ENCODE peak calls at places on chromosomes 5 and 9, in eight cellular contexts. E is fibroblast of mammary gland, H is BJ, T is Peyer's patch, A is astrocyte of the spinal cord, U is neural progenitor cell, R is SK-N-SH, C is fibroblast of pulmonary artery. O is an unnamed sample.

GRCh38 chr9:130681769-130682489 is 11.7 kb upstream of the EXOSC2 start:
- DNase-seq in H (no peak), C (no peak), T (peak; percentile 18), E (no peak), U (peak; percentile 61), R (no peak), A (no peak), O (no peak)

GRCh38 chr5:145072880-145073279 is 762.3 kb downstream of the PRELID2 start:
- DNase-seq in R (no peak), A (peak; percentile 15), E (no peak), H (no peak), T (no peak), U (peak; percentile 74), C (no peak), O (no peak)

GRCh38 chr5:131254741-131255140 is 9.1 kb upstream of the CDC42SE2 start:
- DNase-seq in E (no peak), U (no peak), A (no peak), H (no peak), T (no peak), R (no peak), C (no peak), O (no peak)

GRCh38 chr5:52849544-52849943 is 61.8 kb downstream of the ITGA1 start:
- DNase-seq in U (no peak), E (no peak), T (no peak), H (no peak), A (no peak), C (no peak), R (no peak), O (no peak)

GRCh38 chr5:21649969-21650368 is 1203.2 kb downstream of the CDH12 start:
- DNase-seq in H (no peak), U (no peak), A (peak; percentile 12), C (no peak), T (no peak), E (no peak), R (no peak), O (no peak)

GRCh38 chr5:159504857-159505304 is 174.6 kb upstream of the IL12B start:
- DNase-seq in C (peak; percentile 77), U (no peak), R (no peak), H (peak; percentile 49), E (peak; percentile 84), T (no peak), A (peak; percentile 84), O (peak; percentile 48)

GRCh38 chr5:52876456-52876855 is 88.7 kb downstream of the ITGA1 start:
- DNase-seq in A (no peak), H (no peak), C (peak; percentile 78), E (no peak), T (no peak), R (no peak), U (no peak), O (peak; percentile 96)

GRCh38 chr9:127965953-127966352 is 14.8 kb downstream of the EEIG1 start:
- DNase-seq in E (no peak), H (no peak), R (peak; percentile 54), U (no peak), A (no peak), C (no peak), T (no peak), O (no peak)

GRCh38 chr9:38707885-38708640 is 11.9 kb downstream of the FAM240B start:
- DNase-seq in C (no peak), T (no peak), U (peak; percentile 49), H (no peak), A (no peak), R (no peak), E (no peak), O (no peak)

GRCh38 chr9:89919171-89919681 is 314.4 kb downstream of the GADD45G start:
- DNase-seq in C (no peak), H (no peak), R (no peak), T (peak; percentile 43), E (no peak), A (no peak), U (peak; percentile 72), O (peak; percentile 32)

GRCh38 chr5:120254385-120254784 is 209.7 kb upstream of the PRR16 start:
- DNase-seq in U (no peak), T (no peak), H (no peak), E (no peak), A (peak; percentile 11), C (peak; percentile 6), R (no peak), O (no peak)

GRCh38 chr9:111621895-111622480 is 9.1 kb upstream of the DNAJC25 start:
- DNase-seq in T (no peak), E (peak; percentile 59), U (peak; percentile 19), H (no peak), A (peak; percentile 50), C (peak; percentile 72), R (peak; percentile 64), O (peak; percentile 70)

GRCh38 chr5:15008911-15009310 is 137.3 kb upstream of the ANKH start:
- DNase-seq in H (no peak), C (peak; percentile 33), U (no peak), T (no peak), A (peak; percentile 88), R (no peak), E (no peak), O (peak; percentile 23)

GRCh38 chr5:149632311-149633251 is 51.3 kb downstream of the ARHGEF37 start:
- DNase-seq in A (peak; percentile 72), C (peak; percentile 80), T (no peak), R (no peak), E (peak; percentile 82), U (no peak), H (no peak), O (peak; percentile 58)

GRCh38 chr9:2802494-2802921 is 41.4 kb downstream of the PUM3 start:
- DNase-seq in E (peak; percentile 33), U (no peak), A (peak; percentile 44), T (no peak), H (no peak), C (peak; percentile 60), R (no peak), O (peak; percentile 64)

GRCh38 chr5:33170414-33170813 is 270.4 kb upstream of the TARS1 start:
- DNase-seq in T (no peak), E (peak; percentile 34), R (no peak), C (peak; percentile 24), U (peak; percentile 9), H (no peak), A (peak; percentile 33), O (no peak)

GRCh38 chr9:22136446-22137140 is 127.5 kb upstream of the CDKN2B start:
- DNase-seq in R (no peak), U (no peak), C (peak; percentile 81), T (no peak), E (peak; percentile 81), H (peak; percentile 86), A (peak; percentile 90), O (peak; percentile 73)

GRCh38 chr9:16870606-16871357 is at the start of gene BNC2:
- DNase-seq in C (peak; percentile 71), R (peak; percentile 84), E (peak; percentile 50), A (peak; percentile 70), H (no peak), U (peak; percentile 84), T (no peak), O (peak; percentile 65)

GRCh38 chr9:16868706-16869105 is 1.8 kb downstream of the BNC2 start:
- DNase-seq in T (no peak), E (peak; percentile 44), A (peak; percentile 47), R (no peak), C (peak; percentile 49), U (no peak), H (no peak), O (peak; percentile 77)

GRCh38 chr9:16869961-16870605 is 387 bp downstream of the BNC2 start:
- DNase-seq in U (peak; percentile 52), H (no peak), E (no peak), A (peak; percentile 7), T (no peak), C (peak; percentile 22), R (peak; percentile 67), O (no peak)

GRCh38 chr9:16867571-16868311 is 2.7 kb downstream of the BNC2 start:
- DNase-seq in R (no peak), T (no peak), C (peak; percentile 72), H (no peak), U (peak; percentile 9), A (peak; percentile 76), E (peak; percentile 83), O (peak; percentile 87)

GRCh38 chr9:16869140-16869903 is 1.1 kb downstream of the BNC2 start:
- DNase-seq in T (no peak), H (no peak), A (peak; percentile 58), R (no peak), E (peak; percentile 71), C (peak; percentile 42), U (peak; percentile 63), O (peak; percentile 70)
- H3K4me3 ChIP-seq in T (peak overlapping the region; percentile 81), H (peak overlapping the region; percentile 79), A (peak overlapping the region; percentile 54), R (peak overlapping the region; percentile 85), E (peak overlapping the region; percentile 86), C (peak overlapping the region; percentile 85), U (peak overlapping the region; percentile 88), O (peak overlapping the region; percentile 87)

GRCh38 chr9:122005597-122005996 is 87.5 kb downstream of the TTLL11 start:
- DNase-seq in T (no peak), A (peak; percentile 26), C (peak; percentile 44), E (no peak), U (peak; percentile 23), H (no peak), R (peak; percentile 54), O (peak; percentile 20)
- TF ChIP-seq CTCF in T (peak; percentile 12), A (peak; percentile 69), C (peak; percentile 65), E (peak; percentile 55), U (peak; percentile 58), H (peak; percentile 64), R (peak; percentile 64), O (peak; percentile 56)

GRCh38 chr9:108056083-108056804 is 566.7 kb upstream of the KLF4 start:
- DNase-seq in A (peak; percentile 39), E (peak; percentile 89), U (no peak), R (no peak), H (no peak), T (no peak), C (peak; percentile 59), O (peak; percentile 53)
- H3K4me3 ChIP-seq in A (no peak overlapping the region), E (no peak overlapping the region), U (no peak overlapping the region), R (peak overlapping the region; percentile 54), H (no peak overlapping the region), T (no peak overlapping the region), C (peak overlapping the region; percentile 15), O (no peak overlapping the region)

DNA sequence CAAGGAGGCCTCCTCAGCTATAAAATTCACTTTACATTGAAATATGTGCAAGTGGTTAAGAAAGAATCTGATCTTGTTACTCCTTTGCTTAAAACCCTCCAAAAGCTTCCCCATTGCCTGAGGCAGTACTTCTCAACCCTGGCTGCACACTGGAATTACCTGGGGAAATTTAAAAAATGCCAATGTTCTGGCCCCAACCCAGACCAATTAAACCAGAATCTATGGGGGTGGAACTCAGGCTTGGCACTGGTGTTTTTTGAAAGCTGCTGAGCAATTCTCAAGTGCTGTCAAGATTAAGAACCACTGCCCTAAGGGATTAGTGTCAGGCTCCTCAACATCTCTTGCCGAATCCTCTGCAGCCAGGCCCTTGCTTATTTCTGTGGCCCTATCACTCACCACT is 269.6 kb downstream of the ELAVL2 start:
- DNase-seq in E (no peak), A (peak; percentile 9), C (no peak), U (no peak), H (no peak), T (no peak), R (no peak), O (no peak)
- TF ChIP-seq CTCF in E (no peak), A (no peak), C (no peak), U (no peak), H (no peak), T (no peak), R (no peak), O (no peak)

GRCh38 chr5:139658501-139658927 is 10.4 kb downstream of the CXXC5 start:
- DNase-seq in T (no peak), C (no peak), H (no peak), A (peak; percentile 76), E (peak; percentile 75), U (no peak), R (no peak), O (no peak)
- H3K4me3 ChIP-seq in T (no peak overlapping the region), C (no peak overlapping the region), H (no peak overlapping the region), A (no peak overlapping the region), E (no peak overlapping the region), U (no peak overlapping the region), R (peak overlapping the region; percentile 57), O (no peak overlapping the region)

O was measured in fibroblast of villous mesenchyme.